ENCODE peak calls at places on chromosomes 7 and 10, in eight cellular contexts. Q, F, I, D, W, J, O and Y are unnamed samples. For H3K9me3, the result is how much of the 10 kb centered on the place peaks cover.

GRCh38 chr10:36446873-36447272 is 678.5 kb upstream of the ANKRD30A start:
- DNase-seq in I (no peak), F (no peak), J (no peak), Q (no peak), W (no peak), D (no peak), O (no peak), Y (no peak)

GRCh38 chr10:6465854-6466524 is 114.1 kb downstream of the PRKCQ start:
- DNase-seq in W (no peak), Q (no peak), F (no peak), D (no peak), O (no peak), I (no peak), J (no peak), Y (no peak)

GRCh38 chr7:39951156-39951942 is 1.3 kb downstream of the CDK13 start:
- DNase-seq in D (peak), J (peak), Q (peak), W (peak), F (peak), O (no peak), I (peak), Y (peak)

GRCh38 chr7:28748934-28749584 is 209.1 kb downstream of the TRIL start:
- DNase-seq in W (peak), J (peak), I (no peak), Q (peak), F (peak), D (no peak), O (peak), Y (no peak)

GRCh38 chr10:21526184-21526951 is 886 bp upstream of the SKIDA1 start:
- DNase-seq in J (peak), W (peak), D (no peak), Q (peak), O (no peak), F (peak), I (peak), Y (peak)

GRCh38 chr7:132485600-132486594 is 90.4 kb downstream of the PLXNA4 start:
- DNase-seq in O (no peak), F (no peak), D (no peak), J (no peak), Q (peak), I (no peak), W (no peak), Y (no peak)

GRCh38 chr7:119197872-119198527 is 973.5 kb downstream of the ANKRD7 start:
- DNase-seq in W (peak), Q (peak), I (peak), F (peak), J (peak), O (peak), D (peak), Y (peak)

GRCh38 chr7:128247640-128248194 is 6.6 kb downstream of the LEP start:
- DNase-seq in D (no peak), Q (peak), F (peak), W (peak), O (peak), I (no peak), J (peak), Y (no peak)

GRCh38 chr7:142338633-142339501 is 81.0 kb upstream of the PRSS58 start:
- DNase-seq in F (peak), Q (no peak), W (peak), I (no peak), D (peak), O (peak), J (peak), Y (no peak)

DNA sequence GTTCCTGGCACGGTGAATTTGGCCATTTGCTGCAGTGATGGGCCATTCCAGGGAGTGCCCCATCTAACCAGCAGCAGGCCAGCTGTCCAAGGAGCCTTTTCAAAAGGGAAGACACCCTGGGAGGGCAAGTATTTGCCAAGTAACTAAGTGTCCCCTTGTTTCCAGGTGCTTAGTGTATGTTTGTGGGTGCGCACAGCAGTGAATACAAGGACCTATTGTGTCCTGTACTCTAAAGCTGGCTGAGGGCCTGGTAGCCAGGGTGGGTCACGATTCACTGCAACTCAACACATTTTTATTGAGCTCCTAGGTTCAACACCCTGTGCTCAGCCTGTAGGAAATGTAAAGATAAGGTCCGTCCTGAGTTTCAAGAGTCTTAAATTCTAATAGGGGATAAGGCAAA is 348.8 kb downstream of the RNLS start:
- DNase-seq in D (no peak), J (no peak), Q (no peak), I (no peak), F (no peak), O (no peak), W (no peak), Y (no peak)
- H3K4me2 ChIP-seq in D (peak), J (no peak), Q (no peak), I (no peak), F (no peak), O (no peak), W (no peak), Y (no peak)

GRCh38 chr7:6691103-6691502 is 15.6 kb downstream of the ZNF12 start:
- DNase-seq in Q (no peak), D (no peak), J (no peak), F (no peak), I (no peak), O (no peak), W (no peak), Y (peak)
- H3K9me3 ChIP-seq in Q (under half), D (half or more), J (half or more), F (half or more), I (under half), O (half or more), W (under half), Y (half or more)

DNA sequence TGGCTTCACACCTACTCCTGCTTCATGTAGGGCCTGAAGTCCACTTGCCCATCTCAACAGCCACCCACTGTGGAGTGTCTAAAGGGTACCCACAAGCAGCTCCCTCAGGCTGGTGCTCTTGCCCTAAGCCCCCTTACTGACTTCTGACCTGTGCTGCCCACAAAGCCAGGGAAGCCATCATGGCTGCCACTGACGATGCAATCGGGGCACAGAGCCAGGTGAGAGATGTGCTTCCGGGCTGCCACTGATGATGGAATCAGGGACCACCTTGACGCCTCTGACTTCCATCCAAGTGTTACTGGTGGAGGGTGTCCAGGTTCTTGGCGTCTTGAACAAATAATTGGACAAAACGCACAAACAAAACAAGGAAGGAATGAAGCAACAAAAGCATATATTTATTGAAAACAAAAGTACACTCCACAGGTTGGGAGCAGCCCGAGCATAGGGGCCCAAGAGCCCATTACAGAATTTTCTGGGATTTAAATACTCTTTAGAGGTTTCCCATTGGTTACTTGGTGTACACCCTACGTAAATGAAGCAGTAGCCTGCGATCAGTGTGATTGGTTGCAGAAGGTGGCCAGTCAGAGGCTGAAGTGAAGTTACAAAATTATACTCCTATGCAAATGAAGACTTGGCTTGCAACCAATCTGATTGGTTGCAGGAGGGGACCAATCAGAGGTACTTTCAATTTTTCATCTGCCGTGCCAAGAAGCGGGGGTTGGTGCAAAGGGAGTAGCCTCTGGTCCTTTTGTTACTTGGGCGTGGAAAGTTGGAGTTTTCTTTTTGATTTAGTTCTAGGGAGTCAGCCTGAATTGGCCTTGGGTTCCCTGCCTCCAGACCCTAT is 4.5 kb downstream of the CPA2 start:
- DNase-seq in O (no peak), J (no peak), Q (no peak), I (no peak), F (no peak), D (no peak), W (no peak), Y (peak)
- H3K9ac ChIP-seq in O (no peak), J (no peak), Q (no peak), I (no peak), F (no peak), D (no peak), W (no peak), Y (peak)

GRCh38 chr7:157621131-157621681 is 284.4 kb downstream of the DNAJB6 start:
- DNase-seq in Q (no peak), F (no peak), J (no peak), O (no peak), D (no peak), W (no peak), I (no peak), Y (no peak)
- H3K4me2 ChIP-seq in Q (no peak), F (no peak), J (no peak), O (no peak), D (no peak), W (no peak), I (no peak), Y (no peak)

GRCh38 chr7:57487957-57488356 is 38.0 kb downstream of the ZNF716 start:
- DNase-seq in J (no peak), O (no peak), I (no peak), Q (no peak), F (no peak), W (no peak), D (no peak), Y (no peak)
- H3K9me3 ChIP-seq in J (under half), O (half or more), I (half or more), Q (under half), F (half or more), W (under half), D (under half), Y (half or more)

DNA sequence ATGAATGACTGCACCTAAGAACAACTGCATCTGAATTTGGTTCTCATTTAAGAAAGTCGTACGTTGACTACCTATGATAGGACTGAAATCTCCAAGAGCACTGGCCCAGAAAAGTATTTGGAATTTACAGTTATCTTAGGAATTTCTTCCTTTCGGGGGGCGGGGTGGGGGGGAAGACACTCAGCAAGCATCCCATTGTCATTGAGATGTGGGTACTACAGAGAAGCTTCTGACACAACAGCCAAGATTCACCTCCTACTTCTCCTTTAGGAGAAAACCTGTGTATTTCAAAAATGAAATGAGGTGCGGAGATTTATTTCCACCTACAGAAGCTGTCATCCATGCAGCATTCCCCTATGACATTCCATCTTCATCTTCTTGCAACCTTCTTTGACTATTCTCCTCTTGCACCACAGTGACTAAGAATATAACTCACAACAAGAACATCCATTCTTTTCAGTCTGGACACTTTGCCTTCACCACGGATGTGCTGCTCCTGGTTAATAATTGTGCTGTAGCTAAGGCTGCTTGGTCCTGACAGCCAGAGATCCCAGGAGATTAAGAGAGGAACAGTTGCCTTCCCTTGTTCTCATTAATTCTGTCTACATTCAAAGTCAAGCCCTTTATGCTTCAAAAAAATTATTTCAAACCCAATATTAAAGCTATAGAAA is 98.5 kb upstream of the FRMD4A start:
- DNase-seq in Q (no peak), J (no peak), W (no peak), O (no peak), F (no peak), I (no peak), D (no peak), Y (no peak)
- H3K9ac ChIP-seq in Q (no peak), J (no peak), W (no peak), O (no peak), F (no peak), I (no peak), D (no peak), Y (no peak)

GRCh38 chr7:97006146-97006950 is 995 bp downstream of the DLX6 start:
- DNase-seq in O (no peak), I (peak), Q (peak), W (peak), F (peak), D (peak), J (peak), Y (no peak)
- H3K4me2 ChIP-seq in O (no peak), I (peak), Q (peak), W (peak), F (peak), D (peak), J (peak), Y (no peak)

GRCh38 chr7:158052381-158053095 is 535.1 kb downstream of the PTPRN2 start:
- DNase-seq in I (no peak), W (no peak), J (no peak), D (no peak), O (no peak), F (no peak), Q (no peak), Y (no peak)
- H3K9me3 ChIP-seq in I (under half), W (under half), J (under half), D (under half), O (under half), F (under half), Q (under half), Y (under half)